ENCODE peak calls at places on chromosomes 16 and 17, in eight cellular contexts. One of them, this sample, is unnamed.

GRCh38 chr17:78875738-78876597 is 27.0 kb downstream of the CEP295NL start:
- DNase-seq in activated T-helper 9 cell treated with anti-CD3 and anti-CD28 coated beads, Interleukin-2, amount 50 U/mL, for 16 hours: no peak
- DNase-seq in stimulated activated CD4-positive, alpha-beta T cell treated with anti-CD3 and anti-CD28 coated beads, Interleukin-12 subunit alpha, Interleukin-12 subunit beta, amount 100 ng/mL, for 4 hours: no peak
- DNase-seq in mesenteric fat pad: no peak
- DNase-seq in mesendoderm: no peak
- DNase-seq in NCI-H1694 treated with DMSO at 0.1 percent for 48 hours: peak; percentile 6
- DNase-seq in tibial nerve: no peak
- DNase-seq in stimulated activated CD8-positive, alpha-beta memory T cell treated with anti-CD3 and anti-CD28 coated beads, Interleukin-4, amount 100 ng/mL, for 1 hour: no peak
- DNase-seq in this sample: no peak

GRCh38 chr17:50098583-50098982 is 3.4 kb downstream of the PDK2 start:
- DNase-seq in activated T-helper 9 cell treated with anti-CD3 and anti-CD28 coated beads, Interleukin-2, amount 50 U/mL, for 16 hours: no peak
- DNase-seq in stimulated activated CD4-positive, alpha-beta T cell treated with anti-CD3 and anti-CD28 coated beads, Interleukin-12 subunit alpha, Interleukin-12 subunit beta, amount 100 ng/mL, for 4 hours: no peak
- DNase-seq in mesenteric fat pad: no peak
- DNase-seq in mesendoderm: no peak
- DNase-seq in NCI-H1694 treated with DMSO at 0.1 percent for 48 hours: no peak
- DNase-seq in tibial nerve: no peak
- DNase-seq in stimulated activated CD8-positive, alpha-beta memory T cell treated with anti-CD3 and anti-CD28 coated beads, Interleukin-4, amount 100 ng/mL, for 1 hour: no peak
- DNase-seq in this sample: no peak

GRCh38 chr16:59373632-59374031 is 639.5 kb upstream of the GOT2 start:
- DNase-seq in activated T-helper 9 cell treated with anti-CD3 and anti-CD28 coated beads, Interleukin-2, amount 50 U/mL, for 16 hours: no peak
- DNase-seq in stimulated activated CD4-positive, alpha-beta T cell treated with anti-CD3 and anti-CD28 coated beads, Interleukin-12 subunit alpha, Interleukin-12 subunit beta, amount 100 ng/mL, for 4 hours: no peak
- DNase-seq in mesenteric fat pad: no peak
- DNase-seq in mesendoderm: no peak
- DNase-seq in NCI-H1694 treated with DMSO at 0.1 percent for 48 hours: no peak
- DNase-seq in tibial nerve: no peak
- DNase-seq in stimulated activated CD8-positive, alpha-beta memory T cell treated with anti-CD3 and anti-CD28 coated beads, Interleukin-4, amount 100 ng/mL, for 1 hour: no peak
- DNase-seq in this sample: no peak

GRCh38 chr17:62763891-62764600 is 44.1 kb downstream of the MARCHF10 start:
- DNase-seq in activated T-helper 9 cell treated with anti-CD3 and anti-CD28 coated beads, Interleukin-2, amount 50 U/mL, for 16 hours: no peak
- DNase-seq in stimulated activated CD4-positive, alpha-beta T cell treated with anti-CD3 and anti-CD28 coated beads, Interleukin-12 subunit alpha, Interleukin-12 subunit beta, amount 100 ng/mL, for 4 hours: no peak
- DNase-seq in mesenteric fat pad: peak; percentile 47
- DNase-seq in mesendoderm: no peak
- DNase-seq in NCI-H1694 treated with DMSO at 0.1 percent for 48 hours: no peak
- DNase-seq in tibial nerve: no peak
- DNase-seq in stimulated activated CD8-positive, alpha-beta memory T cell treated with anti-CD3 and anti-CD28 coated beads, Interleukin-4, amount 100 ng/mL, for 1 hour: no peak
- DNase-seq in this sample: no peak

GRCh38 chr17:61249649-61250301 is 149.9 kb upstream of the TBX2 start:
- DNase-seq in activated T-helper 9 cell treated with anti-CD3 and anti-CD28 coated beads, Interleukin-2, amount 50 U/mL, for 16 hours: no peak
- DNase-seq in stimulated activated CD4-positive, alpha-beta T cell treated with anti-CD3 and anti-CD28 coated beads, Interleukin-12 subunit alpha, Interleukin-12 subunit beta, amount 100 ng/mL, for 4 hours: no peak
- DNase-seq in mesenteric fat pad: no peak
- DNase-seq in mesendoderm: no peak
- DNase-seq in NCI-H1694 treated with DMSO at 0.1 percent for 48 hours: no peak
- DNase-seq in tibial nerve: no peak
- DNase-seq in stimulated activated CD8-positive, alpha-beta memory T cell treated with anti-CD3 and anti-CD28 coated beads, Interleukin-4, amount 100 ng/mL, for 1 hour: no peak
- DNase-seq in this sample: no peak

GRCh38 chr17:78120971-78121800 is 7.4 kb downstream of the TMC6 start:
- DNase-seq in activated T-helper 9 cell treated with anti-CD3 and anti-CD28 coated beads, Interleukin-2, amount 50 U/mL, for 16 hours: no peak
- DNase-seq in stimulated activated CD4-positive, alpha-beta T cell treated with anti-CD3 and anti-CD28 coated beads, Interleukin-12 subunit alpha, Interleukin-12 subunit beta, amount 100 ng/mL, for 4 hours: no peak
- DNase-seq in mesenteric fat pad: no peak
- DNase-seq in mesendoderm: no peak
- DNase-seq in NCI-H1694 treated with DMSO at 0.1 percent for 48 hours: no peak
- DNase-seq in tibial nerve: no peak
- DNase-seq in stimulated activated CD8-positive, alpha-beta memory T cell treated with anti-CD3 and anti-CD28 coated beads, Interleukin-4, amount 100 ng/mL, for 1 hour: no peak
- DNase-seq in this sample: no peak

GRCh38 chr16:50265260-50265659 is 1.1 kb upstream of the ADCY7 start:
- DNase-seq in activated T-helper 9 cell treated with anti-CD3 and anti-CD28 coated beads, Interleukin-2, amount 50 U/mL, for 16 hours: no peak
- DNase-seq in stimulated activated CD4-positive, alpha-beta T cell treated with anti-CD3 and anti-CD28 coated beads, Interleukin-12 subunit alpha, Interleukin-12 subunit beta, amount 100 ng/mL, for 4 hours: no peak
- DNase-seq in mesenteric fat pad: peak; percentile 59
- DNase-seq in mesendoderm: peak; percentile 55
- DNase-seq in NCI-H1694 treated with DMSO at 0.1 percent for 48 hours: peak; percentile 78
- DNase-seq in tibial nerve: no peak
- DNase-seq in stimulated activated CD8-positive, alpha-beta memory T cell treated with anti-CD3 and anti-CD28 coated beads, Interleukin-4, amount 100 ng/mL, for 1 hour: no peak
- DNase-seq in this sample: no peak

GRCh38 chr17:44315760-44316731 is 7.6 kb downstream of the RUNDC3A start:
- DNase-seq in activated T-helper 9 cell treated with anti-CD3 and anti-CD28 coated beads, Interleukin-2, amount 50 U/mL, for 16 hours: no peak
- DNase-seq in stimulated activated CD4-positive, alpha-beta T cell treated with anti-CD3 and anti-CD28 coated beads, Interleukin-12 subunit alpha, Interleukin-12 subunit beta, amount 100 ng/mL, for 4 hours: no peak
- DNase-seq in mesenteric fat pad: no peak
- DNase-seq in mesendoderm: peak; percentile 94
- DNase-seq in NCI-H1694 treated with DMSO at 0.1 percent for 48 hours: no peak
- DNase-seq in tibial nerve: no peak
- DNase-seq in stimulated activated CD8-positive, alpha-beta memory T cell treated with anti-CD3 and anti-CD28 coated beads, Interleukin-4, amount 100 ng/mL, for 1 hour: no peak
- DNase-seq in this sample: peak; percentile 23

GRCh38 chr17:46818319-46818928 is at the start of gene WNT3:
- DNase-seq in activated T-helper 9 cell treated with anti-CD3 and anti-CD28 coated beads, Interleukin-2, amount 50 U/mL, for 16 hours: peak; percentile 22
- DNase-seq in stimulated activated CD4-positive, alpha-beta T cell treated with anti-CD3 and anti-CD28 coated beads, Interleukin-12 subunit alpha, Interleukin-12 subunit beta, amount 100 ng/mL, for 4 hours: peak; percentile 61
- DNase-seq in mesenteric fat pad: no peak
- DNase-seq in mesendoderm: peak; percentile 97
- DNase-seq in NCI-H1694 treated with DMSO at 0.1 percent for 48 hours: peak; percentile 16
- DNase-seq in tibial nerve: no peak
- DNase-seq in stimulated activated CD8-positive, alpha-beta memory T cell treated with anti-CD3 and anti-CD28 coated beads, Interleukin-4, amount 100 ng/mL, for 1 hour: peak; percentile 17
- DNase-seq in this sample: peak; percentile 49